ENCODE peak calls at places on chromosomes 3 and 15, in nine cellular contexts. L, D, S, I, F, Z, A, K and U are unnamed samples.

GRCh38 chr3:195204360-195205166 is 66.4 kb downstream of the XXYLT1 start:
- DNase-seq in K (no peak), Z (peak), I (no peak), A (no peak), S (no peak), L (peak), F (no peak), D (no peak), U (no peak)

GRCh38 chr3:39183231-39184080 is 8.9 kb downstream of the XIRP1 start:
- DNase-seq in K (no peak), S (no peak), D (no peak), F (peak), A (no peak), I (no peak), Z (no peak), L (no peak), U (no peak)

GRCh38 chr15:77907824-77908751 is 169.4 kb downstream of the TBC1D2B start:
- DNase-seq in S (no peak), D (peak), Z (peak), F (no peak), I (peak), L (peak), K (peak), A (peak), U (no peak)

GRCh38 chr3:155370198-155370597 is 76.7 kb upstream of the STRIT1 start:
- DNase-seq in D (no peak), S (no peak), A (no peak), Z (no peak), K (no peak), F (no peak), I (no peak), L (no peak), U (no peak)

GRCh38 chr15:25246641-25247417 is 192.0 kb downstream of the UBE3A start:
- DNase-seq in A (no peak), K (no peak), I (no peak), L (no peak), Z (peak), F (no peak), S (no peak), D (no peak), U (no peak)

GRCh38 chr15:66193066-66193465 is 60.5 kb downstream of the MEGF11 start:
- DNase-seq in A (no peak), K (no peak), I (no peak), F (no peak), L (no peak), S (no peak), Z (no peak), D (no peak), U (no peak)

GRCh38 chr15:40291088-40291574 is 8.3 kb upstream of the ANKRD63 start:
- DNase-seq in F (peak), I (no peak), L (peak), Z (no peak), D (no peak), S (no peak), A (no peak), K (no peak), U (no peak)

GRCh38 chr15:63482874-63483323 is 21.5 kb upstream of the USP3 start:
- DNase-seq in D (no peak), Z (peak), K (no peak), L (no peak), S (no peak), A (no peak), F (no peak), I (no peak), U (no peak)

GRCh38 chr3:169305460-169305859 is 358.1 kb downstream of the MECOM start:
- DNase-seq in I (no peak), Z (no peak), K (no peak), L (no peak), F (no peak), D (no peak), S (no peak), A (no peak), U (no peak)